ENCODE peak calls at places on chromosomes 12 and 14, in seven cellular contexts. M, E, N, B, Y, I and D are unnamed samples.

GRCh38 chr12:29581641-29582040 is 84.2 kb upstream of the OVCH1 start:
- DNase-seq in M (peak), E (no peak), N (no peak), B (peak), Y (peak), I (no peak), D (peak)

GRCh38 chr12:14193623-14194022 is 171.9 kb upstream of the ATF7IP start:
- DNase-seq in M (no peak), E (no peak), N (no peak), B (no peak), Y (no peak), I (no peak), D (no peak)

GRCh38 chr12:10753066-10753465 is 29.9 kb upstream of the YBX3 start:
- DNase-seq in M (peak), E (no peak), N (no peak), B (peak), Y (peak), I (peak), D (peak)

GRCh38 chr12:89665556-89665955 is 43.1 kb downstream of the ATP2B1 start:
- DNase-seq in M (no peak), E (no peak), N (no peak), B (peak), Y (no peak), I (no peak), D (no peak)

GRCh38 chr12:42732908-42733411 is 143.4 kb upstream of the PRICKLE1 start:
- DNase-seq in M (peak), E (no peak), N (no peak), B (no peak), Y (no peak), I (no peak), D (no peak)

GRCh38 chr12:24562761-24563392 is 386.0 kb downstream of the BCAT1 start:
- DNase-seq in M (peak), E (no peak), N (peak), B (peak), Y (peak), I (peak), D (peak)

GRCh38 chr14:101223147-101223546 is 319.6 kb upstream of the RTL1 start:
- DNase-seq in M (no peak), E (no peak), N (no peak), B (no peak), Y (no peak), I (no peak), D (no peak)

GRCh38 chr14:89598548-89599186 is 181.6 kb upstream of the FOXN3 start:
- DNase-seq in M (peak), E (no peak), N (no peak), B (peak), Y (peak), I (peak), D (peak)

GRCh38 chr14:23469906-23470403 is 452 bp downstream of the NGDN start:
- DNase-seq in M (peak), E (no peak), N (no peak), B (no peak), Y (no peak), I (no peak), D (no peak)

GRCh38 chr12:75750950-75751349 is 239.5 kb upstream of the KRR1 start:
- DNase-seq in M (peak), E (no peak), N (no peak), B (peak), Y (peak), I (peak), D (peak)

GRCh38 chr12:56622535-56622934 is 7.6 kb downstream of the BAZ2A start:
- DNase-seq in M (no peak), E (no peak), N (no peak), B (no peak), Y (no peak), I (no peak), D (no peak)

GRCh38 chr12:59383426-59383822 is 212.4 kb upstream of the SLC16A7 start:
- DNase-seq in M (peak), E (no peak), N (no peak), B (peak), Y (no peak), I (peak), D (peak)

GRCh38 chr12:46071769-46072624 is 81.6 kb upstream of the SCAF11 start:
- DNase-seq in M (peak), E (peak), N (peak), B (peak), Y (peak), I (peak), D (peak)

GRCh38 chr12:2691001-2691339 is 103.8 kb upstream of the FKBP4 start:
- DNase-seq in M (peak), E (peak), N (no peak), B (peak), Y (peak), I (peak), D (peak)

GRCh38 chr12:124699878-124700277 is 132.5 kb upstream of the NCOR2 start:
- DNase-seq in M (no peak), E (no peak), N (no peak), B (no peak), Y (no peak), I (no peak), D (no peak)

GRCh38 chr12:479161-479560 is 19.4 kb downstream of the B4GALNT3 start:
- DNase-seq in M (no peak), E (no peak), N (no peak), B (no peak), Y (no peak), I (no peak), D (no peak)

GRCh38 chr14:35320472-35320871 is 28.3 kb downstream of the PSMA6 start:
- DNase-seq in M (no peak), E (no peak), N (no peak), B (no peak), Y (no peak), I (no peak), D (no peak)

GRCh38 chr12:108565976-108566375 is 3.6 kb downstream of the ISCU start:
- DNase-seq in M (peak), E (peak), N (peak), B (peak), Y (peak), I (peak), D (peak)

GRCh38 chr12:8031872-8032241 is 659 bp upstream of the FOXJ2 start:
- DNase-seq in M (peak), E (no peak), N (no peak), B (peak), Y (no peak), I (peak), D (peak)

GRCh38 chr14:92224348-92224954 is 98.5 kb upstream of the SLC24A4 start:
- DNase-seq in M (peak), E (no peak), N (no peak), B (peak), Y (no peak), I (no peak), D (no peak)

GRCh38 chr12:120692524-120693033 is 5.6 kb downstream of the MLEC start:
- DNase-seq in M (peak), E (no peak), N (peak), B (no peak), Y (no peak), I (no peak), D (peak)

GRCh38 chr12:84661732-84662326 is 250.8 kb downstream of the SLC6A15 start:
- DNase-seq in M (peak), E (no peak), N (no peak), B (peak), Y (peak), I (no peak), D (peak)

GRCh38 chr12:7959278-7960063 is 23.5 kb upstream of the SLC2A3 start:
- DNase-seq in M (peak), E (peak), N (no peak), B (no peak), Y (peak), I (peak), D (no peak)

GRCh38 chr14:34843011-34843554 is 32.1 kb downstream of the BAZ1A start:
- DNase-seq in M (peak), E (no peak), N (no peak), B (peak), Y (peak), I (peak), D (peak)

GRCh38 chr14:33791971-33792370 is 158.9 kb downstream of the EGLN3 start:
- DNase-seq in M (no peak), E (no peak), N (no peak), B (no peak), Y (no peak), I (no peak), D (no peak)

GRCh38 chr14:90288646-90289355 is 32.4 kb downstream of the PSMC1 start:
- DNase-seq in M (no peak), E (no peak), N (no peak), B (peak), Y (no peak), I (peak), D (no peak)

GRCh38 chr12:128098725-128099124 is 168.2 kb upstream of the TMEM132C start:
- DNase-seq in M (no peak), E (no peak), N (no peak), B (no peak), Y (no peak), I (no peak), D (no peak)

GRCh38 chr14:50410921-50411320 is 14.2 kb upstream of the CDKL1 start:
- DNase-seq in M (peak), E (no peak), N (no peak), B (peak), Y (peak), I (peak), D (peak)

GRCh38 chr12:122880668-122881067 is 15.3 kb downstream of the VPS37B start:
- DNase-seq in M (peak), E (no peak), N (no peak), B (peak), Y (peak), I (peak), D (peak)

GRCh38 chr12:27309293-27309994 is 23.2 kb upstream of the BMAL2 start:
- DNase-seq in M (no peak), E (no peak), N (no peak), B (no peak), Y (no peak), I (no peak), D (no peak)

GRCh38 chr12:65634626-65635331 is 189.5 kb upstream of the HMGA2 start:
- DNase-seq in M (peak), E (no peak), N (no peak), B (no peak), Y (peak), I (peak), D (no peak)

GRCh38 chr12:21941522-21942376 is 523 bp upstream of the ABCC9 start:
- DNase-seq in M (peak), E (no peak), N (peak), B (peak), Y (peak), I (peak), D (peak)

GRCh38 chr12:24560867-24561266 is 388.0 kb downstream of the BCAT1 start:
- DNase-seq in M (peak), E (no peak), N (no peak), B (peak), Y (peak), I (peak), D (no peak)

GRCh38 chr12:16349132-16349463 is 1.7 kb downstream of the MGST1 start:
- DNase-seq in M (peak), E (no peak), N (peak), B (peak), Y (peak), I (peak), D (peak)

GRCh38 chr14:104434214-104435076 is 145.1 kb upstream of the C14orf180 start:
- DNase-seq in M (no peak), E (no peak), N (no peak), B (no peak), Y (no peak), I (no peak), D (no peak)

GRCh38 chr12:74689071-74689655 is 151.5 kb downstream of the ATXN7L3B start:
- DNase-seq in M (peak), E (no peak), N (no peak), B (peak), Y (peak), I (peak), D (peak)

GRCh38 chr12:111194703-111195051 is 174.2 kb downstream of the PHETA1 start:
- DNase-seq in M (no peak), E (no peak), N (no peak), B (no peak), Y (no peak), I (no peak), D (no peak)

GRCh38 chr12:28771961-28772360 is 377.1 kb upstream of the FAR2 start:
- DNase-seq in M (no peak), E (no peak), N (no peak), B (no peak), Y (no peak), I (no peak), D (no peak)

GRCh38 chr14:20808084-20808483 is 5.4 kb upstream of the RNASE1 start:
- DNase-seq in M (no peak), E (no peak), N (no peak), B (no peak), Y (no peak), I (no peak), D (no peak)

DNA sequence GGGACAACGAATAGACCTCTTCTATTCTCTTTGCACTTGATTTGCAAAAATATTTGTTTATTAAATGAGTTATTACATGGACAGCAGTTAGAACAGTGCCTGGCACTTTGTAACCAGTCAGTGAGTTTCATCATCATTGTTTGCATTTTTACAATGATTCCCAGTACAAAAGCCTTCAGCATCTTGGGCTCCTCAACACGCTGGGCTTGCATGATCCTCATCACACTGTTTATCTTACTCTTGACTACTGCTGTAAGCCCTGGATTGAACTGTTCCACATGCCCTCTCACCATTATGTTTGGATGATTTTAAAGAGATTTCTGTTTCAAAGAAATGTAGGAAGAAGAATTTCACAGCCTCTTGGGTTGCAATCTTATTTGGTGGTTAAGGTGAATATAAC is 204.3 kb downstream of the PELI2 start:
- DNase-seq in M (no peak), E (no peak), N (no peak), B (peak), Y (no peak), I (no peak), D (peak)
- H3K4me3 ChIP-seq in M (no peak), E (no peak), N (no peak), B (no peak), Y (no peak), I (no peak), D (no peak)

GRCh38 chr14:59189822-59190368 is 1.4 kb downstream of the DAAM1 start:
- DNase-seq in M (peak), E (peak), N (peak), B (peak), Y (peak), I (peak), D (peak)

GRCh38 chr14:59186316-59186715 is 2.2 kb upstream of the DAAM1 start:
- DNase-seq in M (no peak), E (no peak), N (no peak), B (no peak), Y (no peak), I (no peak), D (no peak)

GRCh38 chr14:59188461-59189280 is at the start of gene DAAM1:
- DNase-seq in M (peak), E (peak), N (peak), B (peak), Y (peak), I (peak), D (peak)

GRCh38 chr14:59189281-59189821 is 884 bp downstream of the DAAM1 start:
- DNase-seq in M (no peak), E (peak), N (no peak), B (no peak), Y (no peak), I (peak), D (peak)

DNA sequence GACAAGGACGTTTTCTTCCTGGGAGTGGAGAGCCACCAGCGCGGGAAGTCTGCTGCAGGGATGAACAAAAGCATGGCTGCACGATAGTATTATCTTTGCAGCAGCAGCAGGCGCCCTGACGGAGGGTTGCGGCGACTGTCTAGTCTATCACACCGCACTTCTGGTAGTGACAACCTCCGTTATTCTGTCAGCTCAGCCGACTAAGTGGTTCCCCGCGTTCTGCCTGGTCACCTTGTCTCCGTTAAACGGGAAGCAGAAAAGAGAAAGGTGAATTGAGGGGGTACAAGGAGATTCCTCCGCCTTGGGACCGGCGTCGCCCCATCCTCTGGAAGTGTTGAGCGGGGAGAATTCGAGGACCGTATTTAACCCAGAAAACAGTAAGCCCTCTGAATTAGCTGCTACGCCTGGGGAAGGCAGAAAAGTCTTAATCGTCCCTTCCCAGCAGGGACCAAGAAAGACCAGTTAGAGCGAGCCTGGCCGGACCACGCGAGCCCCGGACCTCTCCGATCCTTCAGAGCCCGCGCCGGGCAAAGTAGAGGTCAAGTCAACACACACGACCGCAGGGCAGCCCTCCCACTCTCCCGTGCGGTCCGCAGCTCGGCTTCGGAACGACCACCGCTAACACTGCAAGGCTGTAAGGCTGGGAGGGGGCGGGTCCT is 536 bp upstream of the DAAM1 start:
- DNase-seq in M (no peak), E (peak), N (peak), B (no peak), Y (no peak), I (no peak), D (no peak)
- TF ChIP-seq CTCF in M (no peak), E (no peak), N (peak), B (no peak), Y (no peak), I (no peak), D (no peak)

DNA sequence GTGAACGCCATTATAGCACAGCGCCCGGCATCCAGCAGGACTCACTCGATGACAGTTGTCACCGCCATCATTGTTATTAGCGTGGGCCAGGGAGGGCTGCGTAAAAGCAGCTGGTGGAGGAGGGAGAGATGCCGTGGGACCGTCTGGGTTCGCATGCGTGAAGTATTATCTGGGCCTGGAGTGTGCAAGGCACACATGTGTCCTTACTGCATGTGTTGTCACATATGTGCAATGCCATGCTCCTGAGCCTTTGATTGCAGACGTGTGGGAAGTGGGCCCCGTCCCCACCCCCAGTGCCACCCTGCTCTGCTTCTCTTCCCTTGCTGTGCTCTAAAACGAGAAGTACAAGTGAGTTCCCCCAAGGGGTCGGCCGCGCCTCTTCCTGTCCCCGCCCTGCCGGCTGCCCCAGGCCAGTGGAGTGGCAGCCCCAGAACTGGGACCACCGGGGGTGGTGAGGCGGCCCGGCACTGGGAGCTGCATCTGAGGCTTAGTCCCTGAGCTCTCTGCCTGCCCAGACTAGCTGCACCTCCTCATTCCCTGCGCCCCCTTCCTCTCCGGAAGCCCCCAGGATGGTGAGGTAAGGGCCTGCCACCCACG is at the start of gene PTPN6:
- DNase-seq in M (no peak), E (peak), N (peak), B (no peak), Y (no peak), I (no peak), D (no peak)
- H3K4me3 ChIP-seq in M (no peak), E (peak), N (no peak), B (no peak), Y (no peak), I (no peak), D (no peak)

GRCh38 chr14:22002860-22003284 is 329.3 kb upstream of the OR4E1 start:
- DNase-seq in M (no peak), E (peak), N (no peak), B (no peak), Y (no peak), I (no peak), D (no peak)
- TF ChIP-seq CTCF in M (peak), E (peak), N (no peak), B (no peak), Y (peak), I (no peak), D (peak)

GRCh38 chr14:53942970-53943750 is 13.5 kb downstream of the BMP4 start:
- DNase-seq in M (no peak), E (no peak), N (no peak), B (no peak), Y (no peak), I (no peak), D (no peak)
- H3K4me3 ChIP-seq in M (no peak), E (no peak), N (no peak), B (no peak), Y (no peak), I (no peak), D (no peak)

GRCh38 chr12:54159140-54159539 is 29.6 kb downstream of the SMUG1 start:
- DNase-seq in M (no peak), E (no peak), N (peak), B (no peak), Y (no peak), I (no peak), D (no peak)
- TF ChIP-seq CTCF in M (no peak), E (no peak), N (peak), B (no peak), Y (no peak), I (no peak), D (no peak)

GRCh38 chr14:77593501-77593911 is 22.9 kb downstream of the SPTLC2 start:
- DNase-seq in M (no peak), E (no peak), N (no peak), B (no peak), Y (peak), I (peak), D (peak)
- H3K4me3 ChIP-seq in M (no peak), E (peak), N (no peak), B (no peak), Y (no peak), I (no peak), D (no peak)